ENCODE peak calls at places on chromosomes 16 and 17, in four cellular contexts. One of them, this sample, is unnamed.

GRCh38 chr17:58339775-58340622 is 11.4 kb upstream of the TSPOAP1 start:
- DNase-seq in CD4-positive, CD25-positive, alpha-beta regulatory T cell: no peak
- DNase-seq in body of pancreas: no peak
- DNase-seq in left ventricle myocardium inferior: no peak
- DNase-seq in this sample: no peak

GRCh38 chr16:69315486-69316311 is 4.5 kb downstream of the VPS4A start:
- DNase-seq in CD4-positive, CD25-positive, alpha-beta regulatory T cell: no peak
- DNase-seq in left ventricle myocardium inferior: no peak
- DNase-seq in body of pancreas: peak; percentile 68
- DNase-seq in this sample: peak; percentile 29

GRCh38 chr17:49508061-49508865 is 13.2 kb downstream of the NGFR start:
- DNase-seq in CD4-positive, CD25-positive, alpha-beta regulatory T cell: no peak
- DNase-seq in left ventricle myocardium inferior: no peak
- DNase-seq in body of pancreas: no peak
- DNase-seq in this sample: peak; percentile 92

GRCh38 chr17:76492250-76492988 is 8.8 kb downstream of the RHBDF2 start:
- DNase-seq in CD4-positive, CD25-positive, alpha-beta regulatory T cell: no peak
- DNase-seq in left ventricle myocardium inferior: no peak
- DNase-seq in body of pancreas: no peak
- DNase-seq in this sample: no peak

GRCh38 chr17:48180842-48181241 is 73.3 kb downstream of the SNX11 start:
- DNase-seq in CD4-positive, CD25-positive, alpha-beta regulatory T cell: no peak
- DNase-seq in body of pancreas: no peak
- DNase-seq in left ventricle myocardium inferior: no peak
- DNase-seq in this sample: no peak

GRCh38 chr16:70410736-70411135 is 28.2 kb downstream of the ST3GAL2 start:
- DNase-seq in CD4-positive, CD25-positive, alpha-beta regulatory T cell: no peak
- DNase-seq in body of pancreas: no peak
- DNase-seq in left ventricle myocardium inferior: no peak
- DNase-seq in this sample: no peak

GRCh38 chr16:48575471-48576050 is 34.4 kb downstream of the N4BP1 start:
- DNase-seq in left ventricle myocardium inferior: no peak
- DNase-seq in CD4-positive, CD25-positive, alpha-beta regulatory T cell: no peak
- DNase-seq in body of pancreas: no peak
- DNase-seq in this sample: no peak

GRCh38 chr17:17387461-17388362 is 84.5 kb downstream of the NT5M start:
- DNase-seq in CD4-positive, CD25-positive, alpha-beta regulatory T cell: no peak
- DNase-seq in left ventricle myocardium inferior: no peak
- DNase-seq in body of pancreas: peak; percentile 90
- DNase-seq in this sample: peak; percentile 88

GRCh38 chr17:7951143-7951792 is 19.3 kb downstream of the CNTROB start:
- DNase-seq in CD4-positive, CD25-positive, alpha-beta regulatory T cell: no peak
- DNase-seq in body of pancreas: no peak
- DNase-seq in left ventricle myocardium inferior: no peak
- DNase-seq in this sample: no peak

GRCh38 chr16:68417711-68418301 is 30.5 kb downstream of the SMPD3 start:
- DNase-seq in body of pancreas: peak; percentile 84
- DNase-seq in left ventricle myocardium inferior: no peak
- DNase-seq in CD4-positive, CD25-positive, alpha-beta regulatory T cell: peak; percentile 46
- DNase-seq in this sample: no peak

GRCh38 chr16:10728035-10728462 is 15.6 kb upstream of the NUBP1 start:
- DNase-seq in left ventricle myocardium inferior: no peak
- DNase-seq in CD4-positive, CD25-positive, alpha-beta regulatory T cell: no peak
- DNase-seq in body of pancreas: no peak
- DNase-seq in this sample: no peak

GRCh38 chr17:16243811-16244567 is 27.0 kb downstream of the PIGL start:
- DNase-seq in CD4-positive, CD25-positive, alpha-beta regulatory T cell: no peak
- DNase-seq in body of pancreas: no peak
- DNase-seq in left ventricle myocardium inferior: no peak
- DNase-seq in this sample: no peak

GRCh38 chr17:33647976-33648375 is 354.9 kb upstream of the ASIC2 start:
- DNase-seq in body of pancreas: no peak
- DNase-seq in left ventricle myocardium inferior: no peak
- DNase-seq in CD4-positive, CD25-positive, alpha-beta regulatory T cell: no peak
- DNase-seq in this sample: peak; percentile 28

GRCh38 chr16:19907161-19907992 is 22.7 kb upstream of the GPRC5B start:
- DNase-seq in CD4-positive, CD25-positive, alpha-beta regulatory T cell: peak; percentile 35
- DNase-seq in left ventricle myocardium inferior: peak; percentile 51
- DNase-seq in body of pancreas: peak; percentile 81
- DNase-seq in this sample: peak; percentile 50

GRCh38 chr16:3098459-3099394 is at the start of gene ZSCAN10:
- DNase-seq in body of pancreas: no peak
- DNase-seq in left ventricle myocardium inferior: no peak
- DNase-seq in CD4-positive, CD25-positive, alpha-beta regulatory T cell: no peak
- DNase-seq in this sample: no peak

GRCh38 chr16:85645021-85645589 is 32.0 kb downstream of the GSE1 start:
- DNase-seq in left ventricle myocardium inferior: no peak
- DNase-seq in CD4-positive, CD25-positive, alpha-beta regulatory T cell: no peak
- DNase-seq in body of pancreas: no peak
- DNase-seq in this sample: peak; percentile 90

GRCh38 chr16:85812031-85812807 is 12.7 kb downstream of the COX4I1 start:
- DNase-seq in body of pancreas: no peak
- DNase-seq in left ventricle myocardium inferior: no peak
- DNase-seq in CD4-positive, CD25-positive, alpha-beta regulatory T cell: no peak
- DNase-seq in this sample: no peak

GRCh38 chr16:16037970-16038369 is 88.6 kb downstream of the ABCC1 start:
- DNase-seq in CD4-positive, CD25-positive, alpha-beta regulatory T cell: no peak
- DNase-seq in left ventricle myocardium inferior: no peak
- DNase-seq in body of pancreas: no peak
- DNase-seq in this sample: no peak

GRCh38 chr16:6144441-6144840 is 1046.8 kb upstream of the EEF2KMT start:
- DNase-seq in CD4-positive, CD25-positive, alpha-beta regulatory T cell: no peak
- DNase-seq in body of pancreas: no peak
- DNase-seq in left ventricle myocardium inferior: no peak
- DNase-seq in this sample: no peak

GRCh38 chr17:68514809-68515208 is 2.6 kb downstream of the PRKAR1A start:
- DNase-seq in left ventricle myocardium inferior: no peak
- DNase-seq in body of pancreas: no peak
- DNase-seq in CD4-positive, CD25-positive, alpha-beta regulatory T cell: no peak
- DNase-seq in this sample: no peak

GRCh38 chr16:11552445-11552844 is 34.3 kb downstream of the LITAF start:
- DNase-seq in left ventricle myocardium inferior: no peak
- DNase-seq in CD4-positive, CD25-positive, alpha-beta regulatory T cell: no peak
- DNase-seq in body of pancreas: no peak
- DNase-seq in this sample: no peak

GRCh38 chr16:8686031-8686621 is 11.7 kb downstream of the ABAT start:
- DNase-seq in CD4-positive, CD25-positive, alpha-beta regulatory T cell: no peak
- DNase-seq in body of pancreas: peak; percentile 67
- DNase-seq in left ventricle myocardium inferior: peak; percentile 36
- DNase-seq in this sample: no peak

GRCh38 chr16:53770641-53771040 is 66.7 kb downstream of the FTO start:
- DNase-seq in left ventricle myocardium inferior: no peak
- DNase-seq in CD4-positive, CD25-positive, alpha-beta regulatory T cell: no peak
- DNase-seq in body of pancreas: no peak
- DNase-seq in this sample: no peak

GRCh38 chr17:72575542-72576233 is 454.9 kb downstream of the SOX9 start:
- DNase-seq in left ventricle myocardium inferior: no peak
- DNase-seq in body of pancreas: no peak
- DNase-seq in CD4-positive, CD25-positive, alpha-beta regulatory T cell: no peak
- DNase-seq in this sample: no peak

GRCh38 chr16:24036614-24037013 is 200.8 kb downstream of the PRKCB start:
- DNase-seq in CD4-positive, CD25-positive, alpha-beta regulatory T cell: peak; percentile 6
- DNase-seq in body of pancreas: peak; percentile 18
- DNase-seq in left ventricle myocardium inferior: no peak
- DNase-seq in this sample: peak; percentile 38

GRCh38 chr16:15807603-15808009 is 49.2 kb downstream of the MYH11 start:
- DNase-seq in body of pancreas: no peak
- DNase-seq in left ventricle myocardium inferior: no peak
- DNase-seq in CD4-positive, CD25-positive, alpha-beta regulatory T cell: no peak
- DNase-seq in this sample: no peak

GRCh38 chr16:30416624-30417298 is 9.4 kb downstream of the ZNF771 start:
- DNase-seq in CD4-positive, CD25-positive, alpha-beta regulatory T cell: no peak
- DNase-seq in left ventricle myocardium inferior: no peak
- DNase-seq in body of pancreas: no peak
- DNase-seq in this sample: no peak

GRCh38 chr17:28675980-28676379 is 14.0 kb downstream of the SUPT6H start:
- DNase-seq in body of pancreas: no peak
- DNase-seq in left ventricle myocardium inferior: no peak
- DNase-seq in CD4-positive, CD25-positive, alpha-beta regulatory T cell: no peak
- DNase-seq in this sample: peak; percentile 50

GRCh38 chr17:34252138-34252889 is 2.8 kb upstream of the CCL2 start:
- DNase-seq in left ventricle myocardium inferior: peak; percentile 98
- DNase-seq in body of pancreas: peak; percentile 90
- DNase-seq in CD4-positive, CD25-positive, alpha-beta regulatory T cell: no peak
- DNase-seq in this sample: no peak

GRCh38 chr16:62240722-62241121 is 204.5 kb upstream of the CDH8 start:
- DNase-seq in body of pancreas: no peak
- DNase-seq in left ventricle myocardium inferior: no peak
- DNase-seq in CD4-positive, CD25-positive, alpha-beta regulatory T cell: no peak
- DNase-seq in this sample: no peak

DNA sequence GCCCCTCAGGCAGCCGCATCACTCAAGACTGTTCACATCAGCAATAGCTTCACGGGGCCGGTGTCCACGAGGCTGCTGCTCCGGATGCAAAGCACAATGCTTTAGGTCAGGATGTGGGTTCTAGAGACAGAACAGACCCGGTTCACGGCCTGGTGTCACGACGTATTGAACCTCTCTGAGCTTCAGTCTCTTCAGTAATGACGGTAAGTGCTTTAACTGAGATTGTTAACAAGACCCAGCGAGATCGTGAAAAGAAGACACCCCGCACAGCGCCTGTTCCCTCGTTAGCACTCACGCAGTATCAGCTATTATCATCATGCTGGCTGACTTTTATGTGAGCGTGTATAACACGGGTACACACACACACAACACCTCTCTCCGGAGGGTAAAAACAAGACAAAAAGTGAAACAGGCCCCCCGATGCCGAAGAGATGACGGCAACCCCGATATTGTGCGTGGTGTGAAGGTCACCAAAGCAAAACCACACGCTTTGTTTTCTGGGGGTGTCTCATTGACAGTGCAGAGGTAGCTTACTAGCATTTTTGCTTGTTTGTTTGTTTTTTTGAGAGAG is 21.4 kb upstream of the ABR start:
- DNase-seq in CD4-positive, CD25-positive, alpha-beta regulatory T cell: no peak
- DNase-seq in left ventricle myocardium inferior: no peak
- DNase-seq in body of pancreas: peak; percentile 14
- DNase-seq in this sample: no peak
- H3K27me3 ChIP-seq in CD4-positive, CD25-positive, alpha-beta regulatory T cell: no peaks in the 10 kb centered on the region
- H3K27me3 ChIP-seq in left ventricle myocardium inferior: no peaks in the 10 kb centered on the region
- H3K27me3 ChIP-seq in body of pancreas: no peaks in the 10 kb centered on the region
- H3K27me3 ChIP-seq in this sample: no peaks in the 10 kb centered on the region

DNA sequence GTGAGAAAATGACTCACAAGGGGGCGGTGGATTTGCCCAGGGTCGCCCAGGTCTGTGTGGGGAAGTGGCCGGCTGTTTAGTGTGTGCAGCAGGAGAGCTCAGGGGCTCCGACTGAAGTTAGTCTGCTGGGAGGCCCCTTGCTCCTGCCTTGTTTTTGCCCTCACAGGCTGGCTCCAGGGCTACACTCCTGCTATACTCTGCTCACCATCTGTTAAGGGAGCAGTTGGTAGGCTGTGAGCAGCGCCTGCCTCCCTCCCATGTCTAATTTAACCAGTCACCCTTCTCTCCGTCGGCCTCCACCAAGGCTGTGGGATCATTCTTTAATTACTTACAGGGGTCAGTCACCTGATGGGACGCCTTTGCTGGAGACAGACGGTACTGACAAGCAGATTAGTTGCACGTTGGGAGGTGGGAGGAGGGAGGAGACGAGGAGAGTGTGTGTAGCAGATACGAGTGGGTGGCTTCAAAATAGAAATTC is 35.5 kb downstream of the KSR1 start:
- DNase-seq in body of pancreas: peak; percentile 43
- DNase-seq in left ventricle myocardium inferior: no peak
- DNase-seq in CD4-positive, CD25-positive, alpha-beta regulatory T cell: no peak
- DNase-seq in this sample: no peak
- H3K27me3 ChIP-seq in body of pancreas: no peaks in the 10 kb centered on the region
- H3K27me3 ChIP-seq in left ventricle myocardium inferior: no peaks in the 10 kb centered on the region
- H3K27me3 ChIP-seq in CD4-positive, CD25-positive, alpha-beta regulatory T cell: no peaks in the 10 kb centered on the region
- H3K27me3 ChIP-seq in this sample: no peaks in the 10 kb centered on the region

DNA sequence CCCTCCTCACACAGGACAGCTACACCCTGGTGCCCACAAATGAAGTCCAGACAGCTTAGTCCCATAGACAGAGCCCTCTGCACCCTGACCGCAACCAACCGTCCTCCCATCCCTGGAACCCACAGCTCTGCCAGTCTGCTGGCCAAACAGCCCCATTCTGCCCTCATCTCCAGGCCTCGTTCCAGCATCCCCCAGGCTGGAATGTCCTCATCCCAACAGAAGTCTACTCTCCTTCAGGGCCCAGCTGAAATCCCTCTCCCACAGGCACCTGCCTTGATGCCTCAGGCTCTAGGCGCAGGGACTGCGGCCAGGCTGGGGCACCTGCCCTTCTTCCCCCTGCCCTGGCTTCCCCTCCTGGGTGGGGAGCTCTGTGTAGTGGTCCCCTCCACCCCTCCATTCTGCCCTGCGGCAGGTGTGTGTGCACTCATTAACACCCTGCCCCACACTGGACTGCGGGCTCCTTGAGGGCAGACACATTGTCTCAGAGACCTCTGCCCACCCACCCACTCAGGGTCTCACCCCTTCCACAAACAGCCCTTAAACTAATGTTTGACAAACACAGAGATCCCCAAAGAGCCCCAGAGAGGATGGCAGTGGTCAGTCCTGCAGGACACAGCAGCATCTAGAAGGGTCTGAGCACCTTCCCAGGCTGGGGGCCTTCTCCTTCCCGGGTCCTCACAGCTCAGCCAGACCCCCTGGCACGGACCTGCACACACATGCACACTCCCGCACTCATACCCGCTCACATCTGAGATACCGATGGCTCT is 830 bp downstream of the GRIN2C start:
- DNase-seq in CD4-positive, CD25-positive, alpha-beta regulatory T cell: no peak
- DNase-seq in left ventricle myocardium inferior: no peak
- DNase-seq in body of pancreas: no peak
- DNase-seq in this sample: no peak
- H3K27me3 ChIP-seq in CD4-positive, CD25-positive, alpha-beta regulatory T cell: peaks cover 13% of the 10 kb centered on the region
- H3K27me3 ChIP-seq in left ventricle myocardium inferior: peaks cover 79% of the 10 kb centered on the region
- H3K27me3 ChIP-seq in body of pancreas: peaks cover 4% of the 10 kb centered on the region
- H3K27me3 ChIP-seq in this sample: peaks cover 13% of the 10 kb centered on the region

DNA sequence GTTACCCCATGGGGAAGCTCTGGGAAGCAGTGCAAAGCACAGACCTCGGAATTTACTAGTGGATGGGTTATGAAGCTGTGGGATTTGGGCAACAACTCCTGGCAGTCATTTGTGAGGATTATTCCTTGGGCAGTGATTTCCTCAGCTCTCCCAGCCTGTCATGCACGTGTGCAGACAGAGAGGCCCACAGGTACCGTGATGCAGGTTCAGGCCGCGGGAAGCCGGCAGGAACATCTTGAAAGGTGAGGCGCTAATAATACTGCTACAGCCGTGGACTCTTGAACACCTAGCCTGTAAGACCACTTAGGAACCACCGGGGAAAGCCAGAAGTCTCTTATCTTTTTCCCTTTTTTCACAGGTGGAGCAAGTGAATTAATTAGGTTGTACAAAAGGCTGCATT is 80.2 kb upstream of the CPHXL start:
- DNase-seq in left ventricle myocardium inferior: no peak
- DNase-seq in CD4-positive, CD25-positive, alpha-beta regulatory T cell: no peak
- DNase-seq in body of pancreas: no peak
- DNase-seq in this sample: no peak
- H3K27me3 ChIP-seq in left ventricle myocardium inferior: peaks cover 16% of the 10 kb centered on the region
- H3K27me3 ChIP-seq in CD4-positive, CD25-positive, alpha-beta regulatory T cell: peaks cover 5% of the 10 kb centered on the region
- H3K27me3 ChIP-seq in body of pancreas: no peaks in the 10 kb centered on the region
- H3K27me3 ChIP-seq in this sample: no peaks in the 10 kb centered on the region

This sample was measured in Caco-2.